ENCODE peak calls at places on chromosomes 7 and 10, in five cellular contexts. I, D, X, Y and R are unnamed samples.
A peak's percentile ranks its signal among the peaks of the same experiment; 100 is the strongest.

GRCh38 chr7:150399861-150400778 is 21.0 kb downstream of the ZNF775 start:
- DNase-seq in D (peak; percentile 52), Y (no peak), I (no peak), X (no peak), R (no peak)

GRCh38 chr10:77866598-77866997 is 60.0 kb downstream of the DLG5 start:
- DNase-seq in D (no peak), X (no peak), I (no peak), Y (no peak), R (no peak)

GRCh38 chr10:46234026-46234425 is 52.8 kb upstream of the ANTXRL start:
- DNase-seq in D (no peak), I (no peak), Y (no peak), X (no peak), R (no peak)

GRCh38 chr7:23410446-23411183 is 59.7 kb downstream of the IGF2BP3 start:
- DNase-seq in I (no peak), X (no peak), Y (no peak), D (no peak), R (no peak)

GRCh38 chr10:112491144-112491543 is 44.1 kb downstream of the VTI1A start:
- DNase-seq in I (no peak), Y (no peak), D (no peak), X (no peak), R (no peak)

GRCh38 chr7:50362142-50362541 is 57.6 kb downstream of the IKZF1 start:
- DNase-seq in Y (no peak), X (no peak), I (no peak), D (no peak), R (no peak)

GRCh38 chr7:5045558-5046396 is at the start of gene RBAK:
- DNase-seq in Y (peak; percentile 84), X (peak; percentile 91), D (peak; percentile 97), I (peak; percentile 72), R (peak; percentile 91)

GRCh38 chr7:2024227-2024918 is 208.4 kb downstream of the MAD1L1 start:
- DNase-seq in I (no peak), X (no peak), D (peak; percentile 25), Y (no peak), R (peak; percentile 39)

GRCh38 chr10:88791924-88792323 is 10.6 kb upstream of the LIPM start:
- DNase-seq in Y (no peak), X (no peak), D (peak; percentile 49), I (no peak), R (no peak)

GRCh38 chr7:112439476-112439875 is 10.8 kb upstream of the IFRD1 start:
- DNase-seq in X (no peak), I (no peak), D (no peak), Y (no peak), R (no peak)

GRCh38 chr10:89591111-89591795 is 53.8 kb downstream of the PANK1 start:
- DNase-seq in Y (no peak), D (peak; percentile 40), X (no peak), I (no peak), R (no peak)

GRCh38 chr7:15199482-15199881 is 296.9 kb upstream of the DGKB start:
- DNase-seq in I (no peak), X (no peak), Y (no peak), D (no peak), R (no peak)

GRCh38 chr7:1842321-1843221 is 172.5 kb downstream of the ELFN1 start:
- DNase-seq in Y (no peak), D (peak; percentile 40), I (no peak), X (no peak), R (peak; percentile 7)

GRCh38 chr10:43390791-43391190 is 18.2 kb downstream of the HNRNPF start:
- DNase-seq in D (no peak), Y (no peak), I (no peak), X (peak; percentile 24), R (peak; percentile 64)

GRCh38 chr7:20408467-20408826 is 77.7 kb downstream of the ITGB8 start:
- DNase-seq in D (no peak), Y (no peak), I (no peak), X (no peak), R (no peak)